ENCODE peak calls at places on chromosomes 2 and 18, in nine cellular contexts. M is AG08396, B is AML-193, W is A549, E is osteocyte, C is neuronal stem cell, N is HEK293T, S is NCI-H1417, V is NCI-H1092 treated with DMSO at 0.1 percent for 48 hours. K is an unnamed sample.

GRCh38 chr18:10378688-10379465 is 75.6 kb upstream of the APCDD1 start:
- DNase-seq in S (no peak), C (no peak), M (peak), N (no peak), V (no peak), B (no peak), E (no peak), W (no peak), K (peak)

GRCh38 chr2:51220606-51221005 is 188.7 kb upstream of the NRXN1 start:
- DNase-seq in E (no peak), M (no peak), N (no peak), C (no peak), S (no peak), W (no peak), V (no peak), B (peak), K (no peak)

GRCh38 chr2:137888845-137889244 is 75.4 kb upstream of the HNMT start:
- DNase-seq in W (peak), V (peak), N (peak), M (peak), C (peak), S (peak), E (no peak), B (no peak), K (no peak)

GRCh38 chr2:147845608-147846002 is 776 bp downstream of the ACVR2A start:
- DNase-seq in M (peak), E (no peak), W (no peak), B (no peak), S (no peak), N (no peak), V (no peak), C (no peak), K (no peak)

GRCh38 chr2:238127165-238128060 is 11.1 kb upstream of the KLHL30 start:
- DNase-seq in N (peak), C (no peak), M (peak), E (no peak), W (peak), S (no peak), B (no peak), V (no peak), K (no peak)

GRCh38 chr2:240327566-240327965 is 107.9 kb upstream of the GPC1 start:
- DNase-seq in V (no peak), N (no peak), M (no peak), B (no peak), S (no peak), W (no peak), C (no peak), E (peak), K (no peak)

GRCh38 chr2:154700142-154700541 is 1.6 kb downstream of the KCNJ3 start:
- DNase-seq in V (peak), C (no peak), N (no peak), W (no peak), S (peak), M (no peak), B (no peak), E (no peak), K (no peak)

GRCh38 chr2:236743623-236744280 is 174.1 kb downstream of the ACKR3 start:
- DNase-seq in S (no peak), N (no peak), B (no peak), C (no peak), W (no peak), M (no peak), V (no peak), E (no peak), K (no peak)